ENCODE peak calls at places on chromosome X, in seven cellular contexts. N is testis; S is CD4-positive, alpha-beta T cell; D is GM23248; G is OCI-LY7; O is A549; K is PC-3. R is an unnamed sample.

GRCh38 chrX:12901486-12901885 is 4.9 kb upstream of the TLR8 start:
- DNase-seq in N (peak), S (peak), D (peak), G (peak), O (peak), K (peak), R (peak)

GRCh38 chrX:96551320-96551872 is 133.2 kb upstream of the DIAPH2 start:
- DNase-seq in N (no peak), S (no peak), D (no peak), G (no peak), O (no peak), K (no peak), R (no peak)

GRCh38 chrX:16882188-16882587 is 12.0 kb upstream of the RBBP7 start:
- DNase-seq in N (peak), S (no peak), D (peak), G (peak), O (peak), K (peak), R (no peak)

GRCh38 chrX:42714981-42715688 is 62.8 kb downstream of the PPP1R2C start:
- DNase-seq in N (peak), S (peak), D (no peak), G (no peak), O (peak), K (peak), R (no peak)

GRCh38 chrX:68914337-68914989 is 85.6 kb downstream of the EFNB1 start:
- DNase-seq in N (no peak), S (no peak), D (no peak), G (no peak), O (no peak), K (no peak), R (no peak)

GRCh38 chrX:103831342-103831802 is 685 bp downstream of the RAB9B start:
- DNase-seq in N (no peak), S (peak), D (peak), G (no peak), O (peak), K (peak), R (no peak)

GRCh38 chrX:119228506-119229290 is 7.4 kb upstream of the PGRMC1 start:
- DNase-seq in N (no peak), S (no peak), D (peak), G (no peak), O (peak), K (peak), R (peak)

GRCh38 chrX:13131511-13132137 is 87.2 kb upstream of the FAM9C start:
- DNase-seq in N (no peak), S (peak), D (no peak), G (no peak), O (no peak), K (no peak), R (no peak)

GRCh38 chrX:72038016-72038415 is 93.7 kb downstream of the RTL5 start:
- DNase-seq in N (no peak), S (no peak), D (no peak), G (no peak), O (no peak), K (no peak), R (no peak)

GRCh38 chrX:25025615-25026014 is 9.8 kb upstream of the ARX start:
- DNase-seq in N (no peak), S (no peak), D (no peak), G (no peak), O (no peak), K (no peak), R (no peak)

GRCh38 chrX:136880003-136880451 is 498 bp downstream of the RBMX start:
- DNase-seq in N (peak), S (peak), D (peak), G (peak), O (peak), K (no peak), R (no peak)

GRCh38 chrX:47831788-47832187 is 4.9 kb upstream of the ZNF81 start:
- DNase-seq in N (peak), S (peak), D (peak), G (peak), O (peak), K (peak), R (no peak)

GRCh38 chrX:118973389-118974087 is 880 bp upstream of the LONRF3 start:
- DNase-seq in N (no peak), S (no peak), D (peak), G (no peak), O (no peak), K (peak), R (no peak)

GRCh38 chrX:40152173-40152705 is 54.5 kb upstream of the BCOR start:
- DNase-seq in N (no peak), S (no peak), D (peak), G (peak), O (no peak), K (peak), R (no peak)

GRCh38 chrX:46319750-46320149 is 225.5 kb downstream of the ZNF674 start:
- DNase-seq in N (peak), S (no peak), D (no peak), G (no peak), O (no peak), K (no peak), R (no peak)

GRCh38 chrX:44570524-44570923 is 27.9 kb upstream of the FUNDC1 start:
- DNase-seq in N (peak), S (no peak), D (peak), G (no peak), O (peak), K (peak), R (peak)

GRCh38 chrX:68571292-68572256 is 72.7 kb downstream of the YIPF6 start:
- DNase-seq in N (no peak), S (no peak), D (peak), G (no peak), O (peak), K (peak), R (peak)

GRCh38 chrX:40108959-40109287 is 11.2 kb upstream of the BCOR start:
- DNase-seq in N (peak), S (peak), D (peak), G (peak), O (peak), K (peak), R (peak)

GRCh38 chrX:137771537-137771936 is 205.6 kb downstream of the ZIC3 start:
- DNase-seq in N (no peak), S (no peak), D (no peak), G (no peak), O (no peak), K (no peak), R (no peak)

GRCh38 chrX:112636951-112637541 is 42.7 kb downstream of the LHFPL1 start:
- DNase-seq in N (peak), S (no peak), D (peak), G (no peak), O (no peak), K (no peak), R (peak)

GRCh38 chrX:94662665-94663064 is 988.7 kb downstream of the FAM133A start:
- DNase-seq in N (no peak), S (no peak), D (no peak), G (no peak), O (no peak), K (peak), R (no peak)

GRCh38 chrX:48736303-48736702 is 25.2 kb upstream of the GLOD5 start:
- DNase-seq in N (no peak), S (no peak), D (no peak), G (peak), O (no peak), K (no peak), R (no peak)

GRCh38 chrX:31126205-31126604 is 54.4 kb upstream of the FTHL17 start:
- DNase-seq in N (no peak), S (no peak), D (peak), G (no peak), O (no peak), K (no peak), R (peak)

GRCh38 chrX:45164021-45164621 is 36.6 kb downstream of the DIPK2B start:
- DNase-seq in N (peak), S (no peak), D (no peak), G (no peak), O (no peak), K (no peak), R (no peak)

GRCh38 chrX:7170903-7171302 is 22.9 kb upstream of the PUDP start:
- DNase-seq in N (peak), S (no peak), D (no peak), G (peak), O (peak), K (peak), R (peak)

GRCh38 chrX:45851434-45851991 is 650.8 kb upstream of the DIPK2B start:
- DNase-seq in N (peak), S (peak), D (peak), G (no peak), O (peak), K (peak), R (no peak)

GRCh38 chrX:39675619-39676018 is 422.1 kb downstream of the BCOR start:
- DNase-seq in N (peak), S (no peak), D (peak), G (no peak), O (no peak), K (no peak), R (no peak)

GRCh38 chrX:131910565-131910964 is 112.5 kb upstream of the STK26 start:
- DNase-seq in N (no peak), S (no peak), D (no peak), G (no peak), O (no peak), K (no peak), R (no peak)

GRCh38 chrX:125953769-125954168 is 212.3 kb downstream of the DCAF12L2 start:
- DNase-seq in N (no peak), S (no peak), D (no peak), G (no peak), O (no peak), K (no peak), R (no peak)

GRCh38 chrX:65750674-65751469 is 83.4 kb downstream of the MSN start:
- DNase-seq in N (no peak), S (no peak), D (no peak), G (no peak), O (no peak), K (no peak), R (no peak)

GRCh38 chrX:106898462-106898861 is 4.7 kb downstream of the RIPPLY1 start:
- DNase-seq in N (peak), S (no peak), D (peak), G (peak), O (peak), K (peak), R (peak)

GRCh38 chrX:12975670-12975965 is 708 bp downstream of the TMSB4X start:
- DNase-seq in N (no peak), S (no peak), D (no peak), G (no peak), O (no peak), K (peak), R (no peak)

GRCh38 chrX:63400340-63400739 is 49.2 kb upstream of the SPIN4 start:
- DNase-seq in N (no peak), S (no peak), D (no peak), G (no peak), O (no peak), K (no peak), R (no peak)

GRCh38 chrX:8815460-8816065 is 14.4 kb upstream of the FAM9A start:
- DNase-seq in N (peak), S (no peak), D (peak), G (peak), O (peak), K (peak), R (peak)

GRCh38 chrX:40260123-40260751 is 162.5 kb upstream of the BCOR start:
- DNase-seq in N (no peak), S (no peak), D (peak), G (no peak), O (no peak), K (no peak), R (no peak)

GRCh38 chrX:23788946-23789345 is 6.0 kb downstream of the SAT1 start:
- DNase-seq in N (no peak), S (no peak), D (no peak), G (no peak), O (peak), K (no peak), R (no peak)

GRCh38 chrX:74015379-74016019 is 288.5 kb upstream of the ZCCHC13 start:
- DNase-seq in N (peak), S (peak), D (peak), G (peak), O (peak), K (peak), R (peak)

DNA sequence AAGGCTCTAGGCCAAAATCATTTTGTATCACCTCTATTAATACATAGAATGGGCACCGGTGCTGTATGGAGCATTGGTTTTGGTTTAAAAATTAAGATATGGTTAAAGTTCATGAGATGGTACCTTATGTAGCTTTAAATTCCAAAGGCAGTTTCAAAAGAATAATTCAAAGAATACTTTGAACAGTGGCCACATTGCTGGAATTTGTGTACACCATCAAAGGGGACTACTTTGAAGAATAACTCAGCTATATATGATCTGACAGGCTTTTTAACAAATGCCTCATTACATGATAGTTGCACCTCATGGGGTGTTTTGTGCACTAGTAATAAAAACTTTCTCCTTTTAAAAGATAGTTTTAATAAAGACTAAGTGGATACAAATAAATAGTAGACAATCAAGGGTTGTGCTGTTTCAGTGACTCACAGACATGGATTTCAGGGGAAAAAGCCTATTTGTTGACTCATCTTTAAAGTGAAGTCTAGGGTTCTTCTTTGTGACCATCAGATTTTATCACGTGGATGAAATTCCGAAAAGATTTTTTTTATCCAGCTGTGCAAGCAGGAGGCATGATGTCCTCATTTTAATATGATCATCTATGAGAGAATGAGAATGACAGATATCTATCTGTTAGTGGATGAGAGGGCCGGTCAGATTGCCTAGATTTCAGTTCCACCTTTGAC is 12.8 kb downstream of the MTM1 start:
- DNase-seq in N (no peak), S (no peak), D (peak), G (no peak), O (peak), K (peak), R (peak)
- H3K27ac ChIP-seq in N (no peak), S (no peak), D (peak), G (no peak), O (peak), K (peak), R (peak)

DNA sequence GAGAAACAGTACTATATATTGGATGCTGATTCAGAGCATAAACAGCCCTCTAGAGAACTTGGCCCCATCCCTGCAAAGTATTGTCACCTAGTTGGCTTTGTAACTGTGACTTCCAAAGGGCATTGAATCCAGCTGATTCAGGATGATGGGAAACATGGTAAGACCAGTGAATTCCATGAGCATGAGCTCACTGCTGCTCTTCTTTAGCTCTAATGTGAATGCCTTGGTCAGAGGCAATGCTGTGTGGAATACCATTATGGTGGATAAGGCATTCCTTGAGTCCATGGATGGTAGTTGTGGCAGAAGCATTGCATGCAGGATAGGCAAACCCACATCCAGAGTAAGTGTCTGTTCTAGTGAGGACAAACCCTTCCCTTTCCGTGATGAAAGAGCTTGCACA is 365.6 kb upstream of the EDA2R start:
- DNase-seq in N (no peak), S (no peak), D (no peak), G (no peak), O (no peak), K (no peak), R (no peak)
- H3K27ac ChIP-seq in N (no peak), S (no peak), D (no peak), G (no peak), O (no peak), K (no peak), R (no peak)

DNA sequence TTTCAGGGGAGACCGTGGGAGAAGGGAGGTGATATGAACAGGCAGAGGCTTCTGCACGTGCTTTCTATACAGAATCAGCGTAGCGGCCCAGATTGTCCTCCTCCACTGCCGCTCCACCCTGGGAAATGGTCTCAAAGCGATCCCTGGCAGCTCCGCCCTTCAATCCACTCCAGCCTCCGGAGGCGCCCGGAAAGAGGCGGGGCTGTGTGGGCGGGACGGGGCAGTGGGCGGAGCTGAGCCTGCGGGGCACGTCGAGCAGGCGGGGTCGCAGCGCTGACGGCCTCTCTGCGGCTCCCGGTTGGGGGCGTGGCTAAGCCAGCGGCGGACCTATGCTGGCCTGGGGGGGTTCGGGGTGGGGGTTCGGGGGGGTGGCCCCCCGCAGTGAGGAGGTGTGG is 210 bp upstream of the SMIM10L2A start:
- DNase-seq in N (peak), S (peak), D (peak), G (peak), O (peak), K (peak), R (peak)
- H3K27ac ChIP-seq in N (no peak), S (no peak), D (no peak), G (no peak), O (peak), K (no peak), R (no peak)

GRCh38 chrX:2484721-2485459 is 15.9 kb downstream of the DHRSX start:
- DNase-seq in N (peak), S (no peak), D (peak), G (no peak), O (no peak), K (no peak), R (peak)
- H3K27ac ChIP-seq in N (peak), S (no peak), D (peak), G (no peak), O (peak), K (no peak), R (peak)

GRCh38 chrX:20596856-20597255 is 330.1 kb upstream of the RPS6KA3 start:
- DNase-seq in N (no peak), S (no peak), D (peak), G (no peak), O (no peak), K (no peak), R (no peak)

GRCh38 chrX:20593836-20594235 is 327.1 kb upstream of the RPS6KA3 start:
- DNase-seq in N (no peak), S (no peak), D (no peak), G (no peak), O (no peak), K (no peak), R (no peak)

GRCh38 chrX:20594985-20595384 is 328.3 kb upstream of the RPS6KA3 start:
- DNase-seq in N (no peak), S (no peak), D (peak), G (no peak), O (peak), K (peak), R (no peak)

GRCh38 chrX:20593402-20593801 is 326.7 kb upstream of the RPS6KA3 start:
- DNase-seq in N (no peak), S (no peak), D (no peak), G (no peak), O (no peak), K (no peak), R (no peak)

DNA sequence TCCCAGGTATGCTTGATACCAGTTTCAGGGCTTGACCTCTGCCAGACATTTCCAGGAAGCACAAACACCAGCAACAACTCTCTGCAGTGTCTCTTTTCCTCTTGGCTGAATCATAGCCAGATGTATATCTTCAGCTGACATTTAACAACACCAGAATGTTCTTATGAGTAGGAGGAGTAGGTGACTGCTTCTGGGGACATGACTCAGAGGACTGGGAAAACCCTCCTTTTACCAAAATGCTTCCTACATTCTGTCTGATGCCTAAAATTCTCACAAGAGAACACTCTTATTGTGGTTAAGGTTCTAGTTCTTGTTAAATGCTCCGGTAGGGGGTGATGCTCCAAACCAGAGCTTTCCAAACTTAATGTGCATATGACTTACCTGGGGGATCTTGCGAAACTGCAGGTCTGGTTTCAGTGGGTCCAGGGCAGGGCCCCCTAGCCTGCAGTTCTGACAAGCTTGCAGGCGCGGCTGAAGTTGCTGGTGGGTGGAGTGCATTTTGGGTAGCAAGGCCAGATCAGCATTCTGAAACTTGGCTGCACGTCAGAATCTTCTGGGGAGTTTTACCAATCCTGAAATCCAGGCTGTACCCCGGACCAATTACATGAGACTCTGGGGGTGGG is 329.3 kb upstream of the RPS6KA3 start:
- DNase-seq in N (no peak), S (no peak), D (peak), G (no peak), O (no peak), K (peak), R (no peak)
- H3K27ac ChIP-seq in N (no peak), S (no peak), D (no peak), G (no peak), O (no peak), K (peak), R (no peak)

GRCh38 chrX:155637714-155638113 is 25.0 kb upstream of the TMLHE start:
- DNase-seq in N (no peak), S (no peak), D (no peak), G (no peak), O (no peak), K (no peak), R (no peak)

GRCh38 chrX:155632424-155633100 is 19.8 kb upstream of the TMLHE start:
- DNase-seq in N (no peak), S (no peak), D (peak), G (no peak), O (no peak), K (no peak), R (no peak)
- H3K27ac ChIP-seq in N (no peak), S (no peak), D (no peak), G (no peak), O (no peak), K (no peak), R (no peak)

GRCh38 chrX:154485150-154486051 is 1.0 kb downstream of the UBL4A start:
- DNase-seq in N (no peak), S (no peak), D (no peak), G (no peak), O (no peak), K (peak), R (no peak)
- H3K27ac ChIP-seq in N (no peak), S (peak), D (no peak), G (peak), O (peak), K (no peak), R (no peak)

GRCh38 chrX:77899081-77899828 is at the start of gene COX7B:
- DNase-seq in N (peak), S (peak), D (peak), G (peak), O (peak), K (peak), R (peak)

GRCh38 chrX:77894921-77895886 is at the start of gene MAGT1:
- DNase-seq in N (peak), S (peak), D (peak), G (peak), O (peak), K (peak), R (peak)

GRCh38 chrX:77892887-77893286 is 2.3 kb downstream of the MAGT1 start:
- DNase-seq in N (no peak), S (no peak), D (no peak), G (no peak), O (no peak), K (no peak), R (no peak)

GRCh38 chrX:77893713-77894112 is 1.5 kb downstream of the MAGT1 start:
- DNase-seq in N (no peak), S (no peak), D (no peak), G (no peak), O (no peak), K (no peak), R (no peak)
- H3K27ac ChIP-seq in N (no peak), S (no peak), D (no peak), G (no peak), O (no peak), K (no peak), R (no peak)

GRCh38 chrX:21047034-21047455 is 327.2 kb upstream of the CNKSR2 start:
- DNase-seq in N (no peak), S (no peak), D (no peak), G (no peak), O (no peak), K (no peak), R (no peak)
- H3K27ac ChIP-seq in N (no peak), S (no peak), D (no peak), G (no peak), O (no peak), K (no peak), R (no peak)

R was measured in brain microvascular endothelial cell.